ENCODE peak calls at places on chromosome 5, in eight cellular contexts. One of them, this sample, is unnamed.

GRCh38 chr5:179336126-179336870 is 9.0 kb downstream of the ADAMTS2 start:
- DNase-seq in left ventricle myocardium inferior: no peak
- DNase-seq in lower lobe of right lung: peak; percentile 25
- DNase-seq in brain microvascular endothelial cell: no peak
- DNase-seq in CD8-positive, alpha-beta T cell: no peak
- DNase-seq in right lobe of liver: peak; percentile 21
- DNase-seq in tibial artery: no peak
- DNase-seq in heart left ventricle: no peak
- DNase-seq in this sample: no peak

GRCh38 chr5:132193165-132193694 is 34.4 kb downstream of the P4HA2 start:
- DNase-seq in right lobe of liver: no peak
- DNase-seq in brain microvascular endothelial cell: no peak
- DNase-seq in left ventricle myocardium inferior: no peak
- DNase-seq in tibial artery: no peak
- DNase-seq in lower lobe of right lung: no peak
- DNase-seq in heart left ventricle: no peak
- DNase-seq in CD8-positive, alpha-beta T cell: no peak
- DNase-seq in this sample: no peak

GRCh38 chr5:5198111-5198510 is 58.0 kb downstream of the ADAMTS16 start:
- DNase-seq in tibial artery: no peak
- DNase-seq in brain microvascular endothelial cell: no peak
- DNase-seq in left ventricle myocardium inferior: no peak
- DNase-seq in lower lobe of right lung: no peak
- DNase-seq in right lobe of liver: no peak
- DNase-seq in heart left ventricle: no peak
- DNase-seq in CD8-positive, alpha-beta T cell: no peak
- DNase-seq in this sample: no peak

GRCh38 chr5:55344392-55344992 is 36.7 kb downstream of the MTREX start:
- DNase-seq in brain microvascular endothelial cell: peak; percentile 87
- DNase-seq in CD8-positive, alpha-beta T cell: peak; percentile 38
- DNase-seq in lower lobe of right lung: no peak
- DNase-seq in heart left ventricle: peak; percentile 42
- DNase-seq in tibial artery: peak; percentile 81
- DNase-seq in left ventricle myocardium inferior: peak; percentile 34
- DNase-seq in right lobe of liver: no peak
- DNase-seq in this sample: peak; percentile 30

GRCh38 chr5:52808316-52808901 is 20.7 kb downstream of the ITGA1 start:
- DNase-seq in right lobe of liver: no peak
- DNase-seq in tibial artery: no peak
- DNase-seq in left ventricle myocardium inferior: no peak
- DNase-seq in CD8-positive, alpha-beta T cell: no peak
- DNase-seq in lower lobe of right lung: no peak
- DNase-seq in heart left ventricle: no peak
- DNase-seq in brain microvascular endothelial cell: no peak
- DNase-seq in this sample: no peak

GRCh38 chr5:172932313-172933017 is 26.8 kb upstream of the RPL26L1 start:
- DNase-seq in brain microvascular endothelial cell: peak; percentile 70
- DNase-seq in lower lobe of right lung: peak; percentile 90
- DNase-seq in tibial artery: peak; percentile 69
- DNase-seq in CD8-positive, alpha-beta T cell: peak; percentile 64
- DNase-seq in heart left ventricle: peak; percentile 78
- DNase-seq in left ventricle myocardium inferior: peak; percentile 70
- DNase-seq in right lobe of liver: peak; percentile 79
- DNase-seq in this sample: peak; percentile 92

GRCh38 chr5:133460172-133460758 is 152.1 kb downstream of the FSTL4 start:
- DNase-seq in heart left ventricle: no peak
- DNase-seq in CD8-positive, alpha-beta T cell: no peak
- DNase-seq in lower lobe of right lung: no peak
- DNase-seq in right lobe of liver: peak; percentile 29
- DNase-seq in tibial artery: no peak
- DNase-seq in brain microvascular endothelial cell: no peak
- DNase-seq in left ventricle myocardium inferior: no peak
- DNase-seq in this sample: no peak

GRCh38 chr5:174744896-174745295 is 20.5 kb downstream of the MSX2 start:
- DNase-seq in right lobe of liver: no peak
- DNase-seq in tibial artery: no peak
- DNase-seq in left ventricle myocardium inferior: no peak
- DNase-seq in heart left ventricle: no peak
- DNase-seq in CD8-positive, alpha-beta T cell: no peak
- DNase-seq in brain microvascular endothelial cell: no peak
- DNase-seq in lower lobe of right lung: no peak
- DNase-seq in this sample: no peak

GRCh38 chr5:31678180-31678579 is 39.2 kb downstream of the PDZD2 start:
- DNase-seq in brain microvascular endothelial cell: no peak
- DNase-seq in right lobe of liver: no peak
- DNase-seq in left ventricle myocardium inferior: peak; percentile 29
- DNase-seq in tibial artery: no peak
- DNase-seq in heart left ventricle: no peak
- DNase-seq in CD8-positive, alpha-beta T cell: no peak
- DNase-seq in lower lobe of right lung: no peak
- DNase-seq in this sample: no peak

GRCh38 chr5:66987949-66988838 is 208.4 kb downstream of the CD180 start:
- DNase-seq in right lobe of liver: no peak
- DNase-seq in brain microvascular endothelial cell: no peak
- DNase-seq in heart left ventricle: no peak
- DNase-seq in CD8-positive, alpha-beta T cell: no peak
- DNase-seq in tibial artery: no peak
- DNase-seq in left ventricle myocardium inferior: no peak
- DNase-seq in lower lobe of right lung: no peak
- DNase-seq in this sample: no peak

GRCh38 chr5:127012933-127013332 is 17.4 kb downstream of the MARCHF3 start:
- DNase-seq in heart left ventricle: no peak
- DNase-seq in brain microvascular endothelial cell: peak; percentile 28
- DNase-seq in right lobe of liver: no peak
- DNase-seq in lower lobe of right lung: no peak
- DNase-seq in CD8-positive, alpha-beta T cell: no peak
- DNase-seq in tibial artery: no peak
- DNase-seq in left ventricle myocardium inferior: no peak
- DNase-seq in this sample: peak; percentile 67

GRCh38 chr5:134038143-134038542 is 33.4 kb upstream of the VDAC1 start:
- DNase-seq in brain microvascular endothelial cell: no peak
- DNase-seq in lower lobe of right lung: no peak
- DNase-seq in right lobe of liver: no peak
- DNase-seq in left ventricle myocardium inferior: no peak
- DNase-seq in heart left ventricle: no peak
- DNase-seq in CD8-positive, alpha-beta T cell: no peak
- DNase-seq in tibial artery: no peak
- DNase-seq in this sample: no peak

GRCh38 chr5:111602817-111603445 is 90.6 kb upstream of the STARD4 start:
- DNase-seq in right lobe of liver: no peak
- DNase-seq in lower lobe of right lung: no peak
- DNase-seq in left ventricle myocardium inferior: no peak
- DNase-seq in heart left ventricle: no peak
- DNase-seq in brain microvascular endothelial cell: no peak
- DNase-seq in tibial artery: no peak
- DNase-seq in CD8-positive, alpha-beta T cell: no peak
- DNase-seq in this sample: no peak

GRCh38 chr5:56737002-56737621 is 78.2 kb upstream of the MAP3K1 start:
- DNase-seq in lower lobe of right lung: no peak
- DNase-seq in brain microvascular endothelial cell: peak; percentile 5
- DNase-seq in left ventricle myocardium inferior: peak; percentile 21
- DNase-seq in CD8-positive, alpha-beta T cell: no peak
- DNase-seq in heart left ventricle: peak; percentile 31
- DNase-seq in tibial artery: peak; percentile 29
- DNase-seq in right lobe of liver: no peak
- DNase-seq in this sample: no peak

GRCh38 chr5:55232194-55232984 is 1.0 kb downstream of the CCNO start:
- DNase-seq in heart left ventricle: no peak
- DNase-seq in left ventricle myocardium inferior: peak; percentile 16
- DNase-seq in brain microvascular endothelial cell: no peak
- DNase-seq in CD8-positive, alpha-beta T cell: no peak
- DNase-seq in right lobe of liver: peak; percentile 52
- DNase-seq in tibial artery: no peak
- DNase-seq in lower lobe of right lung: peak; percentile 40
- DNase-seq in this sample: peak; percentile 92

GRCh38 chr5:151819830-151820229 is 48.1 kb downstream of the G3BP1 start:
- DNase-seq in CD8-positive, alpha-beta T cell: no peak
- DNase-seq in left ventricle myocardium inferior: no peak
- DNase-seq in tibial artery: no peak
- DNase-seq in brain microvascular endothelial cell: no peak
- DNase-seq in right lobe of liver: no peak
- DNase-seq in lower lobe of right lung: no peak
- DNase-seq in heart left ventricle: no peak
- DNase-seq in this sample: no peak

DNA sequence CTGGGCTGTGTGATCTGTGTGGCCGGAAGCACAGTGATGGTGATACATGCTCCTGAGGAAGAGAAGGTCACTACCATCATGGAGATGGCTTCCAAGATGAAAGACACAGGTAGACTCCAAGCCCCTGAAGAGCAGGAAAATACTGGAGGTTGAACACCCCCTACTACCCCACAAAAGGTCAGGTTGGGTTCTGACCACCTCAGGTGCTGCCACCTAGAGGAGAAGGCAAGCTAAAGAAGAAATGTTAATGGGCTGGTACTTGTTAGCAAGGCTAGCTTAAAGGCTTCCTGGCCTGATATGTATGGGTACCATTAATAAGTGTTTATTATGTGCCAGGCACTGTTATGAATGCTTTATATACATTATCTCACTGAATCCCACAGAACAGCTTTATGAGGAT is 11.7 kb downstream of the NIPAL4 start:
- DNase-seq in tibial artery: no peak
- DNase-seq in heart left ventricle: no peak
- DNase-seq in right lobe of liver: no peak
- DNase-seq in lower lobe of right lung: no peak
- DNase-seq in CD8-positive, alpha-beta T cell: no peak
- DNase-seq in left ventricle myocardium inferior: no peak
- DNase-seq in brain microvascular endothelial cell: peak; percentile 19
- DNase-seq in this sample: no peak
- TF ChIP-seq CTCF in tibial artery: peak; percentile 42
- TF ChIP-seq CTCF in heart left ventricle: peak; percentile 54
- TF ChIP-seq CTCF in right lobe of liver: peak; percentile 48
- TF ChIP-seq CTCF in lower lobe of right lung: peak; percentile 40
- TF ChIP-seq CTCF in CD8-positive, alpha-beta T cell: no peak
- TF ChIP-seq CTCF in left ventricle myocardium inferior: peak; percentile 58
- TF ChIP-seq CTCF in brain microvascular endothelial cell: peak; percentile 80
- TF ChIP-seq CTCF in this sample: peak; percentile 74

DNA sequence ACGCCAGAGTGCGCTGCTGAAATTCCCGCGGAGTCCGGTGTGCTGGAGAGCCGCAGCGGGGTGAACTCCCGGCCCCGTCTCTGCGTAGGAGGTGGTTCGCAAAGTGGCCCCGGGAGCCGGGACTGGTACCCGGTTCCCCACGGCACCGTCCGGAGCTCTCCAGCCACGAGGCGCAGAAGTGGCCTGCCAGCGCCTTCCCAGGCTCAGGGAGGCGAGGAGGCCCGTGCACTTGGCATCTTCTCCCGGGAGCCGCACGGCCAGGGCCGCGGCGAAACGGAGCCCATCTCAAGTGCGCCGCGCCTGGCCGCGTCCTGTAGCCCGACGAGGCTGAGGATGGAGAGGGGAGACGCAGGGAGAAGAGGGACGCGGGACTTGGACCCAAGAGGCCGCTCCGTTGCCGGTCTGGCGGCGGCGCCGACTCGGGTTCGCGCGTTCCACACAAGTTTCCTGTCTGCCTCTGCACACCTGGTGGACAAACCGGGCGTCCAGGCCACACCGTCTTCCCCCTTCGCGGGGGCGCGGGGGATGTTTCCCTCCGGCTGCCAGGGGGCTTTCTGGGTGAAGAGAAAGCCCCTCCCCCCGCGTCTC is 1.0 kb upstream of the IRX1 start:
- DNase-seq in brain microvascular endothelial cell: no peak
- DNase-seq in left ventricle myocardium inferior: no peak
- DNase-seq in right lobe of liver: no peak
- DNase-seq in CD8-positive, alpha-beta T cell: no peak
- DNase-seq in tibial artery: peak; percentile 13
- DNase-seq in heart left ventricle: no peak
- DNase-seq in lower lobe of right lung: peak; percentile 48
- DNase-seq in this sample: peak; percentile 84
- H3K4me3 ChIP-seq in brain microvascular endothelial cell: no peak overlapping the region
- H3K4me3 ChIP-seq in left ventricle myocardium inferior: peak overlapping the region; percentile 53
- H3K4me3 ChIP-seq in right lobe of liver: no peak overlapping the region
- H3K4me3 ChIP-seq in CD8-positive, alpha-beta T cell: no peak overlapping the region
- H3K4me3 ChIP-seq in tibial artery: peak overlapping the region; percentile 36
- H3K4me3 ChIP-seq in heart left ventricle: no peak overlapping the region
- H3K4me3 ChIP-seq in lower lobe of right lung: peak overlapping the region; percentile 40
- H3K4me3 ChIP-seq in this sample: no peak overlapping the region

DNA sequence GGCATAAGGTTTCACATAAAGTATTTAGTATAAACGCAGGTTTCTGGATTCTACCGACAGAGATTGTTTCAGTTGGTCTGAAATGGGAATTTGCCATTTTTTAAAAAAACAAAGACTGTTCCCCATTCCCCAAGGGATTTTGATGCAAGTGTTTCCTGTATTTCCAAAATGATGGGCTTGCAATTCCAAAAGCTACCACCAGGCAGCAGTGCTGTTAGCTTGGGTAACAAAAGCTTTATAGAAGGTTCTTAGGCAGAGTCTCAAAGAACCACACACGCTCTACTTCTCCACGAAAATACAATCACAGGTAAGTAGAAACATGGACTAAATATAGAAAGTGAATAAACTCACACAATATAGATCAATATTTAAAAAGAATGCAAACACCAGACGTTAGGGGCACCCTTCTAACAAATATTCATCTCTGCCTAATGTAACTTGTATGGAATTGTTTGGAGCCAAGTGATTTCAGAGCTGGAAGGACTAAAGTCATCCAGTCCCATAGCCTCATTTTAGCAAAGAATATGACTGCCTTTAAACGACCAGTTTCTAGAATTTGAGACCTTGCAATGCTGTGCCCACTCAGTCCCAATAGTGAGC is 154.3 kb downstream of the SPOCK1 start:
- DNase-seq in tibial artery: peak; percentile 28
- DNase-seq in lower lobe of right lung: no peak
- DNase-seq in right lobe of liver: no peak
- DNase-seq in heart left ventricle: no peak
- DNase-seq in brain microvascular endothelial cell: peak; percentile 73
- DNase-seq in left ventricle myocardium inferior: no peak
- DNase-seq in CD8-positive, alpha-beta T cell: no peak
- DNase-seq in this sample: no peak
- H3K27ac ChIP-seq in tibial artery: no peak overlapping the region
- H3K27ac ChIP-seq in lower lobe of right lung: no peak overlapping the region
- H3K27ac ChIP-seq in right lobe of liver: no peak overlapping the region
- H3K27ac ChIP-seq in heart left ventricle: no peak overlapping the region
- H3K27ac ChIP-seq in brain microvascular endothelial cell: no peak overlapping the region
- H3K27ac ChIP-seq in left ventricle myocardium inferior: no peak overlapping the region
- H3K27ac ChIP-seq in CD8-positive, alpha-beta T cell: no peak overlapping the region
- H3K27ac ChIP-seq in this sample: no peak overlapping the region

DNA sequence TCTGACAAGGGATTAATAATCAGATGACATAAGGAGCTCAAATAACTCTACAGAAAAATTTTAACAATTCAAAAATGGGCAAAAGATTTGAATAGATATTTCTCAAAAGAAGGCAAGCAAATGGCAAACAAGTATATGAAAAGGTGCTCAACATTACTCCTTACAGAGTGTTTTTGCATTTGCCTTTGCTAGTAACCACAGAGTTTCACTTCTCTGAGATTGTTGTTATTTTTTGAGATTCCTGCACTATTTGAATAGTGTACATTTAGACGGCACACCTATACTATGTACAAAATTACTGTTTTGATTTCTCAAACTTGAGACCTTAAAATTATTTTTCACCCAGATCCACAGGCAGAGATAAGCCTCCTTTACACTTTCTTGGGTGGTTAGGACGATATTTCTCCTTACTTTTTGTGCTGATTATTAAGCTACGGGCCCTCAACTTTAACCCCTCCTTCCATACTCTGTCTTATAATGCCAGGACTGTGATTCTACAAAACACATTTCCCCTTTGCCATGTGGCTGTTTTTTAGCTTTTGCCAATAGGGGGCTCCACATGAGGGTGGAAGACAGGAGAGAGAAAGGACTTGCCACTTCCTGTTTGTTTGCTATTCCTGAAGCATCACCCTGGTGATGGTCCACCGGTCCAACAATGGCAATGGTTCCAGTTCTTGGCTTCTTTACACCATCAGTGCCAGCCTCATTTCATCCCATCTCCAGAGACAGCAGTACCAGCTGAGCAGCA is 65.0 kb upstream of the DAP start:
- DNase-seq in right lobe of liver: no peak
- DNase-seq in brain microvascular endothelial cell: no peak
- DNase-seq in heart left ventricle: no peak
- DNase-seq in lower lobe of right lung: no peak
- DNase-seq in left ventricle myocardium inferior: no peak
- DNase-seq in tibial artery: no peak
- DNase-seq in CD8-positive, alpha-beta T cell: no peak
- DNase-seq in this sample: no peak
- TF ChIP-seq CTCF in right lobe of liver: no peak
- TF ChIP-seq CTCF in brain microvascular endothelial cell: peak; percentile 30
- TF ChIP-seq CTCF in heart left ventricle: no peak
- TF ChIP-seq CTCF in lower lobe of right lung: no peak
- TF ChIP-seq CTCF in left ventricle myocardium inferior: no peak
- TF ChIP-seq CTCF in tibial artery: no peak
- TF ChIP-seq CTCF in CD8-positive, alpha-beta T cell: no peak
- TF ChIP-seq CTCF in this sample: no peak